ENCODE peak calls at places on chromosomes 12 and 14, in nine cellular contexts. One of them, this sample, is unnamed.
A peak's percentile ranks its signal among the peaks of the same experiment; 100 is the strongest.

GRCh38 chr14:51865953-51866747 is 5.7 kb downstream of the GNG2 start:
- DNase-seq in prostate gland: no peak
- DNase-seq in sigmoid colon: no peak
- DNase-seq in Peyer's patch: no peak
- DNase-seq in stomach: no peak
- DNase-seq in ovary: no peak
- DNase-seq in transverse colon: no peak
- DNase-seq in tibial nerve: no peak
- DNase-seq in breast epithelium: no peak
- DNase-seq in this sample: no peak

GRCh38 chr14:65038966-65039365 is 52.3 kb downstream of the FNTB start:
- DNase-seq in prostate gland: no peak
- DNase-seq in sigmoid colon: no peak
- DNase-seq in Peyer's patch: no peak
- DNase-seq in stomach: no peak
- DNase-seq in ovary: no peak
- DNase-seq in transverse colon: no peak
- DNase-seq in tibial nerve: no peak
- DNase-seq in breast epithelium: no peak
- DNase-seq in this sample: no peak

GRCh38 chr12:66107451-66107915 is 23.1 kb downstream of the LLPH start:
- DNase-seq in prostate gland: peak; percentile 60
- DNase-seq in sigmoid colon: peak; percentile 65
- DNase-seq in Peyer's patch: peak; percentile 59
- DNase-seq in stomach: peak; percentile 31
- DNase-seq in ovary: peak; percentile 66
- DNase-seq in transverse colon: peak; percentile 35
- DNase-seq in tibial nerve: no peak
- DNase-seq in breast epithelium: no peak
- DNase-seq in this sample: peak; percentile 37

GRCh38 chr12:25653487-25654175 is 100.5 kb upstream of the LMNTD1 start:
- DNase-seq in prostate gland: peak; percentile 37
- DNase-seq in sigmoid colon: no peak
- DNase-seq in Peyer's patch: no peak
- DNase-seq in stomach: no peak
- DNase-seq in ovary: no peak
- DNase-seq in transverse colon: no peak
- DNase-seq in tibial nerve: no peak
- DNase-seq in breast epithelium: peak; percentile 58
- DNase-seq in this sample: peak; percentile 20

GRCh38 chr14:19851365-19851764 is 23.6 kb upstream of the OR4K2 start:
- DNase-seq in prostate gland: no peak
- DNase-seq in sigmoid colon: no peak
- DNase-seq in Peyer's patch: no peak
- DNase-seq in stomach: no peak
- DNase-seq in ovary: no peak
- DNase-seq in transverse colon: no peak
- DNase-seq in tibial nerve: no peak
- DNase-seq in breast epithelium: no peak
- DNase-seq in this sample: no peak

GRCh38 chr12:57223191-57224165 is 6.0 kb upstream of the SHMT2 start:
- DNase-seq in prostate gland: no peak
- DNase-seq in sigmoid colon: no peak
- DNase-seq in Peyer's patch: no peak
- DNase-seq in stomach: no peak
- DNase-seq in ovary: no peak
- DNase-seq in transverse colon: no peak
- DNase-seq in tibial nerve: no peak
- DNase-seq in breast epithelium: no peak
- DNase-seq in this sample: no peak

GRCh38 chr12:47991592-47991991 is 12.7 kb downstream of the COL2A1 start:
- DNase-seq in prostate gland: no peak
- DNase-seq in sigmoid colon: peak; percentile 27
- DNase-seq in Peyer's patch: peak; percentile 38
- DNase-seq in stomach: no peak
- DNase-seq in ovary: peak; percentile 5
- DNase-seq in transverse colon: no peak
- DNase-seq in tibial nerve: no peak
- DNase-seq in breast epithelium: no peak
- DNase-seq in this sample: no peak

GRCh38 chr12:105569886-105570285 is 239.4 kb downstream of the C12orf75 start:
- DNase-seq in prostate gland: no peak
- DNase-seq in sigmoid colon: no peak
- DNase-seq in Peyer's patch: no peak
- DNase-seq in stomach: no peak
- DNase-seq in ovary: no peak
- DNase-seq in transverse colon: no peak
- DNase-seq in tibial nerve: no peak
- DNase-seq in breast epithelium: no peak
- DNase-seq in this sample: no peak

GRCh38 chr14:53306267-53306721 is 153.2 kb upstream of the DDHD1 start:
- DNase-seq in prostate gland: peak; percentile 19
- DNase-seq in sigmoid colon: peak; percentile 73
- DNase-seq in Peyer's patch: peak; percentile 54
- DNase-seq in stomach: peak; percentile 34
- DNase-seq in ovary: peak; percentile 68
- DNase-seq in transverse colon: peak; percentile 22
- DNase-seq in tibial nerve: peak; percentile 29
- DNase-seq in breast epithelium: peak; percentile 29
- DNase-seq in this sample: peak; percentile 63

GRCh38 chr14:78700236-78700635 is 530.1 kb downstream of the NRXN3 start:
- DNase-seq in prostate gland: no peak
- DNase-seq in sigmoid colon: no peak
- DNase-seq in Peyer's patch: no peak
- DNase-seq in stomach: no peak
- DNase-seq in ovary: no peak
- DNase-seq in transverse colon: no peak
- DNase-seq in tibial nerve: no peak
- DNase-seq in breast epithelium: no peak
- DNase-seq in this sample: no peak

GRCh38 chr12:130576286-130576933 is 139.7 kb downstream of the RIMBP2 start:
- DNase-seq in prostate gland: no peak
- DNase-seq in sigmoid colon: no peak
- DNase-seq in Peyer's patch: no peak
- DNase-seq in stomach: no peak
- DNase-seq in ovary: no peak
- DNase-seq in transverse colon: no peak
- DNase-seq in tibial nerve: no peak
- DNase-seq in breast epithelium: no peak
- DNase-seq in this sample: no peak

GRCh38 chr12:93229494-93230310 is 148.0 kb upstream of the NUDT4 start:
- DNase-seq in prostate gland: no peak
- DNase-seq in sigmoid colon: no peak
- DNase-seq in Peyer's patch: no peak
- DNase-seq in stomach: no peak
- DNase-seq in ovary: no peak
- DNase-seq in transverse colon: no peak
- DNase-seq in tibial nerve: no peak
- DNase-seq in breast epithelium: no peak
- DNase-seq in this sample: no peak

GRCh38 chr14:95686935-95687334 is 709 bp downstream of the TCL1B start:
- DNase-seq in prostate gland: no peak
- DNase-seq in sigmoid colon: no peak
- DNase-seq in Peyer's patch: no peak
- DNase-seq in stomach: no peak
- DNase-seq in ovary: no peak
- DNase-seq in transverse colon: no peak
- DNase-seq in tibial nerve: no peak
- DNase-seq in breast epithelium: no peak
- DNase-seq in this sample: no peak

GRCh38 chr12:52871291-52871961 is 22.6 kb upstream of the KRT78 start:
- DNase-seq in prostate gland: no peak
- DNase-seq in sigmoid colon: no peak
- DNase-seq in Peyer's patch: peak; percentile 56
- DNase-seq in stomach: peak; percentile 39
- DNase-seq in ovary: peak; percentile 31
- DNase-seq in transverse colon: peak; percentile 68
- DNase-seq in tibial nerve: peak; percentile 46
- DNase-seq in breast epithelium: peak; percentile 59
- DNase-seq in this sample: no peak

GRCh38 chr12:106598003-106598402 is 15.2 kb downstream of the RFX4 start:
- DNase-seq in prostate gland: no peak
- DNase-seq in sigmoid colon: no peak
- DNase-seq in Peyer's patch: no peak
- DNase-seq in stomach: no peak
- DNase-seq in ovary: no peak
- DNase-seq in transverse colon: no peak
- DNase-seq in tibial nerve: no peak
- DNase-seq in breast epithelium: no peak
- DNase-seq in this sample: no peak

GRCh38 chr14:76715927-76716200 is 45.4 kb upstream of the VASH1 start:
- DNase-seq in prostate gland: no peak
- DNase-seq in sigmoid colon: no peak
- DNase-seq in Peyer's patch: no peak
- DNase-seq in stomach: no peak
- DNase-seq in ovary: no peak
- DNase-seq in transverse colon: no peak
- DNase-seq in tibial nerve: no peak
- DNase-seq in breast epithelium: no peak
- DNase-seq in this sample: no peak
- H3K27me3 ChIP-seq in prostate gland: no peaks in the 10 kb centered on the region
- H3K27me3 ChIP-seq in sigmoid colon: no peaks in the 10 kb centered on the region
- H3K27me3 ChIP-seq in Peyer's patch: no peaks in the 10 kb centered on the region
- H3K27me3 ChIP-seq in stomach: peaks cover 13% of the 10 kb centered on the region
- H3K27me3 ChIP-seq in ovary: no peaks in the 10 kb centered on the region
- H3K27me3 ChIP-seq in transverse colon: peaks cover 3% of the 10 kb centered on the region
- H3K27me3 ChIP-seq in tibial nerve: no peaks in the 10 kb centered on the region
- H3K27me3 ChIP-seq in breast epithelium: no peaks in the 10 kb centered on the region
- H3K27me3 ChIP-seq in this sample: no peaks in the 10 kb centered on the region

GRCh38 chr12:108856428-108857157 is 790 bp downstream of the SSH1 start:
- DNase-seq in prostate gland: peak; percentile 59
- DNase-seq in sigmoid colon: peak; percentile 87
- DNase-seq in Peyer's patch: peak; percentile 82
- DNase-seq in stomach: peak; percentile 83
- DNase-seq in ovary: peak; percentile 55
- DNase-seq in transverse colon: peak; percentile 81
- DNase-seq in tibial nerve: peak; percentile 54
- DNase-seq in breast epithelium: no peak
- DNase-seq in this sample: peak; percentile 76
- TF ChIP-seq POLR2A in prostate gland: peak; percentile 40
- TF ChIP-seq POLR2A in sigmoid colon: no peak
- TF ChIP-seq POLR2A in Peyer's patch: peak; percentile 24
- TF ChIP-seq POLR2A in stomach: no peak
- TF ChIP-seq POLR2A in ovary: no peak
- TF ChIP-seq POLR2A in transverse colon: peak; percentile 74
- TF ChIP-seq POLR2A in tibial nerve: no peak
- TF ChIP-seq POLR2A in breast epithelium: no peak
- TF ChIP-seq POLR2A in this sample: no peak

GRCh38 chr12:49965836-49966235 is 4.2 kb downstream of the AQP5 start:
- DNase-seq in prostate gland: no peak
- DNase-seq in sigmoid colon: no peak
- DNase-seq in Peyer's patch: no peak
- DNase-seq in stomach: no peak
- DNase-seq in ovary: no peak
- DNase-seq in transverse colon: no peak
- DNase-seq in tibial nerve: no peak
- DNase-seq in breast epithelium: no peak
- DNase-seq in this sample: no peak

GRCh38 chr12:49967777-49968250 is 4.9 kb upstream of the AQP6 start:
- DNase-seq in prostate gland: no peak
- DNase-seq in sigmoid colon: no peak
- DNase-seq in Peyer's patch: no peak
- DNase-seq in stomach: no peak
- DNase-seq in ovary: no peak
- DNase-seq in transverse colon: no peak
- DNase-seq in tibial nerve: no peak
- DNase-seq in breast epithelium: no peak
- DNase-seq in this sample: no peak

GRCh38 chr12:49967042-49967776 is 5.5 kb downstream of the AQP5 start:
- DNase-seq in prostate gland: peak; percentile 79
- DNase-seq in sigmoid colon: peak; percentile 96
- DNase-seq in Peyer's patch: peak; percentile 96
- DNase-seq in stomach: peak; percentile 95
- DNase-seq in ovary: peak; percentile 87
- DNase-seq in transverse colon: peak; percentile 94
- DNase-seq in tibial nerve: peak; percentile 79
- DNase-seq in breast epithelium: peak; percentile 71
- DNase-seq in this sample: peak; percentile 94

GRCh38 chr12:49964849-49965624 is 3.4 kb downstream of the AQP5 start:
- DNase-seq in prostate gland: no peak
- DNase-seq in sigmoid colon: no peak
- DNase-seq in Peyer's patch: no peak
- DNase-seq in stomach: no peak
- DNase-seq in ovary: no peak
- DNase-seq in transverse colon: no peak
- DNase-seq in tibial nerve: no peak
- DNase-seq in breast epithelium: no peak
- DNase-seq in this sample: no peak

GRCh38 chr12:49966511-49967041 is 4.9 kb downstream of the AQP5 start:
- DNase-seq in prostate gland: no peak
- DNase-seq in sigmoid colon: no peak
- DNase-seq in Peyer's patch: no peak
- DNase-seq in stomach: no peak
- DNase-seq in ovary: no peak
- DNase-seq in transverse colon: no peak
- DNase-seq in tibial nerve: no peak
- DNase-seq in breast epithelium: no peak
- DNase-seq in this sample: no peak
- H3K27me3 ChIP-seq in prostate gland: no peaks in the 10 kb centered on the region
- H3K27me3 ChIP-seq in sigmoid colon: peaks cover 24% of the 10 kb centered on the region
- H3K27me3 ChIP-seq in Peyer's patch: no peaks in the 10 kb centered on the region
- H3K27me3 ChIP-seq in stomach: peaks cover 51% of the 10 kb centered on the region
- H3K27me3 ChIP-seq in ovary: no peaks in the 10 kb centered on the region
- H3K27me3 ChIP-seq in transverse colon: peaks cover 57% of the 10 kb centered on the region
- H3K27me3 ChIP-seq in tibial nerve: peaks cover 6% of the 10 kb centered on the region
- H3K27me3 ChIP-seq in breast epithelium: peaks cover 3% of the 10 kb centered on the region
- H3K27me3 ChIP-seq in this sample: no peaks in the 10 kb centered on the region

GRCh38 chr14:85580536-85581165 is 50.7 kb downstream of the FLRT2 start:
- DNase-seq in prostate gland: no peak
- DNase-seq in sigmoid colon: no peak
- DNase-seq in Peyer's patch: no peak
- DNase-seq in stomach: no peak
- DNase-seq in ovary: no peak
- DNase-seq in transverse colon: no peak
- DNase-seq in tibial nerve: no peak
- DNase-seq in breast epithelium: no peak
- DNase-seq in this sample: no peak

GRCh38 chr14:85579957-85580356 is 50.0 kb downstream of the FLRT2 start:
- DNase-seq in prostate gland: no peak
- DNase-seq in sigmoid colon: no peak
- DNase-seq in Peyer's patch: no peak
- DNase-seq in stomach: no peak
- DNase-seq in ovary: no peak
- DNase-seq in transverse colon: no peak
- DNase-seq in tibial nerve: no peak
- DNase-seq in breast epithelium: no peak
- DNase-seq in this sample: no peak

GRCh38 chr14:85587152-85587697 is 57.3 kb downstream of the FLRT2 start:
- DNase-seq in prostate gland: peak; percentile 39
- DNase-seq in sigmoid colon: no peak
- DNase-seq in Peyer's patch: no peak
- DNase-seq in stomach: no peak
- DNase-seq in ovary: no peak
- DNase-seq in transverse colon: no peak
- DNase-seq in tibial nerve: no peak
- DNase-seq in breast epithelium: no peak
- DNase-seq in this sample: no peak

GRCh38 chr14:85583311-85583710 is 53.4 kb downstream of the FLRT2 start:
- DNase-seq in prostate gland: no peak
- DNase-seq in sigmoid colon: no peak
- DNase-seq in Peyer's patch: no peak
- DNase-seq in stomach: no peak
- DNase-seq in ovary: no peak
- DNase-seq in transverse colon: no peak
- DNase-seq in tibial nerve: no peak
- DNase-seq in breast epithelium: no peak
- DNase-seq in this sample: no peak

GRCh38 chr14:85584481-85584880 is 54.5 kb downstream of the FLRT2 start:
- DNase-seq in prostate gland: no peak
- DNase-seq in sigmoid colon: no peak
- DNase-seq in Peyer's patch: no peak
- DNase-seq in stomach: no peak
- DNase-seq in ovary: no peak
- DNase-seq in transverse colon: no peak
- DNase-seq in tibial nerve: no peak
- DNase-seq in breast epithelium: no peak
- DNase-seq in this sample: no peak
- TF ChIP-seq POLR2A in prostate gland: no peak
- TF ChIP-seq POLR2A in sigmoid colon: no peak
- TF ChIP-seq POLR2A in Peyer's patch: no peak
- TF ChIP-seq POLR2A in stomach: no peak
- TF ChIP-seq POLR2A in ovary: no peak
- TF ChIP-seq POLR2A in transverse colon: no peak
- TF ChIP-seq POLR2A in tibial nerve: no peak
- TF ChIP-seq POLR2A in breast epithelium: no peak
- TF ChIP-seq POLR2A in this sample: no peak

This sample was measured in body of pancreas.